ENCODE peak calls at places on chromosomes 1 and 21, in seven cellular contexts. E, A, N, L, T, Q and C are unnamed samples.

GRCh38 chr21:45573452-45574035 is 31.3 kb upstream of the SLC19A1 start:
- DNase-seq in Q (no peak), A (no peak), T (no peak), N (no peak), E (no peak), L (peak), C (no peak)

GRCh38 chr1:92949937-92950817 is 11.1 kb downstream of the DIPK1A start:
- DNase-seq in L (peak), A (no peak), E (no peak), N (peak), Q (no peak), T (peak), C (peak)

GRCh38 chr1:4796161-4796998 is 142.0 kb downstream of the AJAP1 start:
- DNase-seq in A (peak), N (no peak), Q (peak), L (no peak), T (no peak), E (no peak), C (no peak)

GRCh38 chr1:55773189-55773940 is 558.2 kb upstream of the USP24 start:
- DNase-seq in A (no peak), L (peak), Q (no peak), N (peak), E (no peak), T (no peak), C (peak)

GRCh38 chr1:89994231-89994804 is 592 bp upstream of the ZNF326 start:
- DNase-seq in L (no peak), N (no peak), E (no peak), Q (peak), A (no peak), T (no peak), C (no peak)

GRCh38 chr1:83546863-83547262 is 452.1 kb downstream of the TTLL7 start:
- DNase-seq in A (no peak), Q (no peak), E (no peak), T (no peak), L (peak), N (peak), C (peak)

GRCh38 chr21:37435120-37435519 is 68.5 kb downstream of the DYRK1A start:
- DNase-seq in A (no peak), Q (no peak), N (peak), L (peak), T (peak), E (peak), C (peak)

GRCh38 chr1:209485167-209485566 is 98.3 kb upstream of the CAMK1G start:
- DNase-seq in A (no peak), N (peak), Q (no peak), T (peak), E (no peak), L (peak), C (peak)

GRCh38 chr1:76625887-76626286 is 241.4 kb upstream of the ST6GALNAC5 start:
- DNase-seq in N (no peak), E (no peak), A (no peak), Q (no peak), L (no peak), T (no peak), C (no peak)

DNA sequence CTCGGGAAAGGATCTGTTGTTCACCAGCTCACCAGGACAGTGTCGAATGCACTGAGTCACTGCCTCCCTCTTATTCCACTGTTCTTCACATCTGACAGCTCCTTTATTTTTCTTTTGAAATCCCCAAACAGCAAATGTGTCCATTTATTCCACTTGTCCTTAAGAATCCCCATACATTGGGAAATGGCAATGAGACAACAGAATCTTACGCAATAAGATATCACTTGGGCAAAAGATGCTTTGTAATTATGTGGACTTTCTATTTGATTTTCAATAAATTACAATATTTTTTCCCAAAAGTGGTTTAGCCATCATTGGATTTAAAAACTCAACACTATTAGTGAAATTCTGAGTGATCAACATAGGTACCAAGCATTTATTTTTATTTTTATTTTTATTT is 3.7 kb downstream of the KRTAP20-2 start:
- DNase-seq in N (no peak), T (no peak), Q (no peak), E (no peak), L (no peak), A (no peak), C (no peak)
- TF ChIP-seq CTCF in N (no peak), T (no peak), Q (no peak), E (no peak), L (no peak), A (no peak), C (no peak)

GRCh38 chr1:212856755-212857154 is 1.3 kb upstream of the FLVCR1 start:
- DNase-seq in A (no peak), N (no peak), Q (no peak), L (no peak), T (no peak), E (no peak), C (no peak)
- H3K4me3 ChIP-seq in A (peak), N (no peak), Q (no peak), L (peak), T (peak), E (peak), C (no peak)

GRCh38 chr21:17612023-17612564 is 607 bp downstream of the BTG3 start:
- DNase-seq in E (no peak), T (peak), N (peak), L (peak), A (peak), Q (peak), C (peak)
- TF ChIP-seq CTCF in E (no peak), T (no peak), N (no peak), L (no peak), A (no peak), Q (no peak), C (no peak)

DNA sequence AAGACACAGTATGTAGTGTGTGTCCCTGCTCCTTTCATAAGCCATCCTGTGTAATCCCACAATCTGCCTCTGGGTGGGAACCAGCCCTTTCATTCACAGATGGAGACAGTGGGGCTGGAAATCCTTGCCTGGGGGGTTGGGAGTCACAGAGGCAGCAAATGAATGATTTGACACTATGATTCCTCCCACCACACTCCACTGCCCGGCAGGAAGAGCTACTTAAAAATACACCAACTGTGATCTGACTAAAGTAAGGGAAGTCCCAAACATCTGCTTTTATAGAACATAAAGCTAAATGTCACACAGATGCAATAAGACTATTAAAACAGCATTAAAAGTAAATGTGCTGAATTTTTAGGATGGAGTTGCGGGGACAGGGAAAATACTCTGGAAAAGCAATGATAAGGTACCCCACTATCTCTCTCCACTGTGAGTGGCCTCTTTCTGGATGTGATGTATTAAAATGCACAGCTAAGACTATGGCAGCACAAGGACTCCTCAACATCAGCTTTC is 4.3 kb downstream of the PARP1 start:
- DNase-seq in A (no peak), N (peak), T (no peak), E (no peak), L (peak), Q (no peak), C (peak)
- H3K4me3 ChIP-seq in A (peak), N (no peak), T (no peak), E (no peak), L (no peak), Q (no peak), C (no peak)

DNA sequence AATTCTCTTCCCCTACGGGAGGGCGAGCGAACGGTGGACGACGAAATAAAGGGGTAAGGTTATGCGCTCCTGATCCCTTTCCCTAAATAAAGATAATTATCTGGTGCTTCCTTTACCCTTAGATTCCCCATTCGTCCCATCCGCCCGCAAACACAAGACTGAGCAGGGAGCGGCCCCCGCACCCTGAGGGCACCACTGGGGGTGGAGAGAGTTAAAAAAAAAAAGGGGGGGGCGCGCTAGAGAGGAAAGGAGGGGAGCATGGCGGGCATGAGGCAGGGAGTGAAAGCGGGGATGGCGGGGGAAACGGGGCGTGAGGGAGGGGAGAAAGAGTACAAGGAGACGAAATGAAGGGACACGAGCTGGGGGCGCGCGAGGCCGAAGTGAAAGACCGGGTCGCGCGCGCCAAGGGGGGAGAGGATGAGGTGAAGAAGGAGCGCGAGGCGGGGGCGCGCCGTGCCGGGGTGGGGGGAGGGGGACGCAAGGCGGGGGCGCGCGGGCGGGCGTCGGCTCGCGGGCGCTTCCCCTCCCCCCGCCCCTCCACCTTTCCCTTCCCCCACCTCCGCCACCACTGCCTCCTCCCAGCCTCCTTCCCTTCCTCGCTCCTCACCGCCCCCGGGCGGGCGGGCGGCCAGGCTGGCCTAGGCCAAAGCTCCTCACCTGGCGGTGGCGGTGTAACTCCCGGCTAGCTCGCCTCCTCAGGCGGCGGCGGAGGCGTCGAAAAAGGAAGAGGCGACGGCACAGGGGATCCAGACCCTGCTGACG is 515 bp downstream of the GATAD2B start:
- DNase-seq in N (no peak), E (no peak), T (no peak), Q (no peak), A (no peak), L (peak), C (no peak)
- TF ChIP-seq CTCF in N (peak), E (no peak), T (peak), Q (no peak), A (peak), L (no peak), C (no peak)

GRCh38 chr1:114468047-114468446 is 43.0 kb downstream of the TRIM33 start:
- DNase-seq in L (no peak), T (no peak), A (no peak), N (peak), E (no peak), Q (no peak), C (no peak)
- H3K4me3 ChIP-seq in L (no peak), T (no peak), A (no peak), N (no peak), E (no peak), Q (no peak), C (no peak)

GRCh38 chr21:30733026-30733425 is 14.0 kb downstream of the KRTAP21-2 start:
- DNase-seq in N (no peak), E (no peak), T (no peak), L (no peak), Q (no peak), A (no peak), C (no peak)
- TF ChIP-seq CTCF in N (no peak), E (no peak), T (no peak), L (no peak), Q (no peak), A (no peak), C (no peak)

GRCh38 chr1:153882296-153882912 is 40.4 kb downstream of the GATAD2B start:
- DNase-seq in N (no peak), A (no peak), L (peak), T (no peak), E (no peak), Q (no peak), C (no peak)
- H3K4me3 ChIP-seq in N (no peak), A (no peak), L (no peak), T (no peak), E (no peak), Q (no peak), C (no peak)

GRCh38 chr1:2212542-2213491 is 15.3 kb upstream of the SKI start:
- DNase-seq in Q (peak), N (peak), L (peak), A (no peak), T (peak), E (peak), C (peak)
- TF ChIP-seq CTCF in Q (no peak), N (peak), L (peak), A (peak), T (no peak), E (peak), C (peak)

DNA sequence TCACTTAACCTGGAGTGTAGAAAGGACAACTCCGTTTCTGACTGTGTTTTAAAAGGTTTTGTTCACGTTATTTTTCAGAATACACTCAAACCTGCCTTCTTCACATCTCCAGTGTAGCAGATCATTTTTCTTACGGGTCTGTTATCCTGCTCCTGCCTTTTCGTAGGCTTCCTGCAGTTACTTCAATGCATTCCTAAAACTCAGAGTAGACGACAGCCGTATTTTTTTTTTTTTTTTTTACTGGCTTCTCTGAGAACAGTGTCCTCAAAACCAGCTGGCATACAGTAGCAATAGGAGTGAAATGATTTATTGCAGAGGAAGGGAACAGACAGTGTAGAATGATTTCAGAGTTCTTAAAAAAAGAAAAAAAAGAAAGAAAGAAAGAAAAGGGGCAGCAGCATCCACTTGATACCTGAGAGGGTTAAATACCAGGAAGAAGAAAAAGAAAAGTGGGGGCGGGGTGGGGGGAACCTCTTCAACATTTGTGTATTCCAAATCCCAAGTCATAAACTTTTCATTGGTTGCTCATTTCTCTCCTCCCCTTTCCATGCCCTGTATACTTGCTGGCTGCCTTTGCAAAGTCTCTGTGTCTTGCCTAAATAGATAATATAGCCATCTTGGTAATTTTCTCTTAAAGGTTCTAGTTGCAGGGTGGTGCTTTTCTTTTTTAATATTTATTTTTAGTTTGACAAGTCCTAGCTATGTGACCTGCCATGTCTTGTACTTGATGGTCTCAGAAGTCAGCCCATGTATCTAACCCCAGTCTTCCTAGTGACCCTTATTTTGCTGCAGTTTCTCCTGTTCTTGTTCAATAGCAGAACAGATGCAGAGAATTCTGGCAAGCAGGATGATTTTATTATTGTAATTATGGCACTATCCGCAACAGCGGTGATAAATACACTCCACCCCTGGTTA is 2.8 kb downstream of the TGFB2 start:
- DNase-seq in T (peak), Q (no peak), N (peak), A (no peak), L (peak), E (no peak), C (peak)
- H3K4me3 ChIP-seq in T (peak), Q (peak), N (peak), A (no peak), L (peak), E (peak), C (peak)